ENCODE peak calls at places on chromosomes 3 and 15, in five cellular contexts. One of them, this sample, is unnamed.

GRCh38 chr15:57527382-57528091 is 64.2 kb upstream of the MYZAP start:
- DNase-seq in SK-N-SH: peak; percentile 51
- DNase-seq in endothelial cell of umbilical vein: peak; percentile 86
- DNase-seq in GM23338: peak; percentile 89
- DNase-seq in HepG2: peak; percentile 76
- DNase-seq in this sample: peak; percentile 86

GRCh38 chr15:32029409-32029861 is 880 bp upstream of the CHRNA7 start:
- DNase-seq in GM23338: peak; percentile 75
- DNase-seq in endothelial cell of umbilical vein: peak; percentile 10
- DNase-seq in SK-N-SH: peak; percentile 80
- DNase-seq in HepG2: no peak
- DNase-seq in this sample: no peak

GRCh38 chr15:40307421-40308165 is at the start of gene PLCB2:
- DNase-seq in SK-N-SH: no peak
- DNase-seq in HepG2: peak; percentile 14
- DNase-seq in endothelial cell of umbilical vein: no peak
- DNase-seq in GM23338: peak; percentile 68
- DNase-seq in this sample: peak; percentile 18

GRCh38 chr3:23170306-23170705 is 32.8 kb upstream of the UBE2E2 start:
- DNase-seq in GM23338: no peak
- DNase-seq in SK-N-SH: no peak
- DNase-seq in HepG2: no peak
- DNase-seq in endothelial cell of umbilical vein: no peak
- DNase-seq in this sample: no peak

GRCh38 chr3:141368062-141368924 is at the start of gene ZBTB38:
- DNase-seq in HepG2: peak; percentile 97
- DNase-seq in endothelial cell of umbilical vein: peak; percentile 91
- DNase-seq in GM23338: peak; percentile 87
- DNase-seq in SK-N-SH: peak; percentile 16
- DNase-seq in this sample: no peak

GRCh38 chr15:31377030-31377429 is 50.4 kb downstream of the KLF13 start:
- DNase-seq in HepG2: no peak
- DNase-seq in endothelial cell of umbilical vein: no peak
- DNase-seq in GM23338: peak; percentile 51
- DNase-seq in SK-N-SH: no peak
- DNase-seq in this sample: no peak

GRCh38 chr3:119808244-119808643 is 26.3 kb downstream of the NR1I2 start:
- DNase-seq in SK-N-SH: no peak
- DNase-seq in endothelial cell of umbilical vein: no peak
- DNase-seq in HepG2: no peak
- DNase-seq in GM23338: no peak
- DNase-seq in this sample: no peak

GRCh38 chr3:104206925-104207324 is 1159.8 kb upstream of the ALCAM start:
- DNase-seq in endothelial cell of umbilical vein: no peak
- DNase-seq in HepG2: peak; percentile 38
- DNase-seq in SK-N-SH: no peak
- DNase-seq in GM23338: no peak
- DNase-seq in this sample: no peak

GRCh38 chr3:111885578-111885977 is 26.5 kb downstream of the PHLDB2 start:
- DNase-seq in SK-N-SH: no peak
- DNase-seq in endothelial cell of umbilical vein: no peak
- DNase-seq in GM23338: no peak
- DNase-seq in HepG2: no peak
- DNase-seq in this sample: no peak

GRCh38 chr15:39194431-39194830 is 386.4 kb upstream of the THBS1 start:
- DNase-seq in HepG2: no peak
- DNase-seq in SK-N-SH: no peak
- DNase-seq in GM23338: no peak
- DNase-seq in endothelial cell of umbilical vein: peak; percentile 83
- DNase-seq in this sample: no peak

GRCh38 chr3:115469649-115470048 is 153.7 kb upstream of the GAP43 start:
- DNase-seq in GM23338: no peak
- DNase-seq in HepG2: no peak
- DNase-seq in SK-N-SH: no peak
- DNase-seq in endothelial cell of umbilical vein: peak; percentile 32
- DNase-seq in this sample: no peak

DNA sequence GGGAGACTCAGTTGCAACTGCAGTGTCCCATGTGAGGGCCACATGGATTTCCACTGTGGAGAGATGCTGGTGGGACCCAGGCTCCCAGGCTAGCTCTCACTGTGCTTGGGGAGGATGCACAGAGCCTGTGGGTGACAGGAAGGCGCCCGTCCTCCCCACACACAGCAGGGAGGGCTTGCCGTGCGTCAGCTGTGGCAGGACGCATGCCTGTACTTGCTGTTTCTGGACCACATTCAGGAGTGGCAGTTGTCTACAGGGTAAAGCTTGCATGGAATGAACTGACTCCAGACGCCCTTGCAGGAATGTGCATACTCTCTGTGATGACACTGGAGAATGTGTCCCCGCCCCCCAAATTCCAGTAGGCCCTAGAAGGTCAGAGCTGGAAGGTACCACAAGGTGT is 63.8 kb upstream of the SNRPA1 start:
- DNase-seq in GM23338: peak; percentile 37
- DNase-seq in SK-N-SH: no peak
- DNase-seq in HepG2: peak; percentile 8
- DNase-seq in endothelial cell of umbilical vein: no peak
- DNase-seq in this sample: no peak
- H3K27ac ChIP-seq in GM23338: no peak overlapping the region
- H3K27ac ChIP-seq in SK-N-SH: no peak overlapping the region
- H3K27ac ChIP-seq in HepG2: no peak overlapping the region
- H3K27ac ChIP-seq in endothelial cell of umbilical vein: no peak overlapping the region
- H3K27ac ChIP-seq in this sample: no peak overlapping the region

DNA sequence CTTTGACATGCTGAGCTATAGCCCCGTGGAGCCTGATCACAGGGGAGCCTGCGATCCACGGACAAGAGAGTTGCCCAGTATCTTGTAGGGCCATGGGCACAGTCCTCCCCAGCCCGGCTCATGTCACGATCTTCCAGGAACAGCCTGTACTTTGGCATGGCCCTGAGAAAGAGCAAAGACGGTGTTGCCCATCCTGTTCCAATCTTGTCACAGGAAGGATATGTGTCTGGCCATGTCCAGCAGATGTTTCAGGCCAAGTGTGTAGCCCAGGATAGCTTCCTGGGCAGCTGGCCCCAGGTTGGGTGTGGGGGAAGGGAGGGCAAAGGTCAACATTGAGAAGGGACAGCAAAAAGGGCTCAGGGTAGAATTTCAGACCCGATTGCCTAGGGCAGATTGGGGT is 17.0 kb upstream of the RPL29 start:
- DNase-seq in SK-N-SH: no peak
- DNase-seq in HepG2: no peak
- DNase-seq in GM23338: no peak
- DNase-seq in endothelial cell of umbilical vein: no peak
- DNase-seq in this sample: no peak
- H2AFZ ChIP-seq in SK-N-SH: no peak overlapping the region
- H2AFZ ChIP-seq in HepG2: no peak overlapping the region
- H2AFZ ChIP-seq in GM23338: no peak overlapping the region
- H2AFZ ChIP-seq in endothelial cell of umbilical vein: peak overlapping the region; percentile 14
- H2AFZ ChIP-seq in this sample: no peak overlapping the region

GRCh38 chr15:60396964-60397771 is 618 bp downstream of the ANXA2 start:
- DNase-seq in SK-N-SH: peak; percentile 70
- DNase-seq in HepG2: no peak
- DNase-seq in GM23338: peak; percentile 84
- DNase-seq in endothelial cell of umbilical vein: no peak
- DNase-seq in this sample: peak; percentile 48

GRCh38 chr15:60396560-60396963 is 1.2 kb downstream of the ANXA2 start:
- DNase-seq in SK-N-SH: no peak
- DNase-seq in HepG2: no peak
- DNase-seq in GM23338: no peak
- DNase-seq in endothelial cell of umbilical vein: no peak
- DNase-seq in this sample: no peak

GRCh38 chr15:60396100-60396499 is 1.7 kb downstream of the ANXA2 start:
- DNase-seq in HepG2: no peak
- DNase-seq in endothelial cell of umbilical vein: no peak
- DNase-seq in GM23338: peak; percentile 81
- DNase-seq in SK-N-SH: no peak
- DNase-seq in this sample: no peak

GRCh38 chr15:60399246-60399915 is 1.6 kb upstream of the ANXA2 start:
- DNase-seq in SK-N-SH: no peak
- DNase-seq in GM23338: peak; percentile 45
- DNase-seq in HepG2: no peak
- DNase-seq in endothelial cell of umbilical vein: no peak
- DNase-seq in this sample: no peak

GRCh38 chr15:60397772-60398445 is at the start of gene ANXA2:
- DNase-seq in GM23338: peak; percentile 79
- DNase-seq in SK-N-SH: peak; percentile 85
- DNase-seq in HepG2: no peak
- DNase-seq in endothelial cell of umbilical vein: peak; percentile 80
- DNase-seq in this sample: peak; percentile 57
- H3K27ac ChIP-seq in GM23338: peak within 1 kb of the TSS; percentile 88
- H3K27ac ChIP-seq in SK-N-SH: peak within 1 kb of the TSS; percentile 76
- H3K27ac ChIP-seq in HepG2: peak within 1 kb of the TSS; percentile 39
- H3K27ac ChIP-seq in endothelial cell of umbilical vein: peak within 1 kb of the TSS; percentile 97
- H3K27ac ChIP-seq in this sample: no peak within 1 kb of the TSS

DNA sequence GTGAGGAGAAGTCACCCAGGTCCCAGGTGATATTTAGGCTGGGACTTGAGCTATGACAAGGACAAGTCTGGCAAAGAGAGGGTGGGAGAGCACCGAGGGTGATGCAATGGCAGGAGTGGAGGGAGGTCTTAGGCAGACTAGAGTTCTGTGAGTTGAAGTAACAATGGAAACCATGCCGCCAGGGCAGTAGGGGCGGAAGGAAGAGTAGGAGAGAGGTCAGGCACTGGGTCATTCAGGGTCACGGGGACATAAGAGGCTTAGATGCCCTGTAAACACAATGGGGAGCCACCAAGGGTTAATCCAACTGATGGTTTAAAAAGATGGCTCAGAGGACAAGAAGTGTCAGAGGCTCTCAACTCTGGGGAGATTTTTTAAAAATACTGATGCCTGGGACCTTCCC is 199.7 kb upstream of the LRTM1 start:
- DNase-seq in GM23338: no peak
- DNase-seq in SK-N-SH: no peak
- DNase-seq in endothelial cell of umbilical vein: no peak
- DNase-seq in HepG2: no peak
- DNase-seq in this sample: no peak
- H2AFZ ChIP-seq in GM23338: peak overlapping the region; percentile 72
- H2AFZ ChIP-seq in SK-N-SH: no peak overlapping the region
- H2AFZ ChIP-seq in endothelial cell of umbilical vein: no peak overlapping the region
- H2AFZ ChIP-seq in HepG2: no peak overlapping the region
- H2AFZ ChIP-seq in this sample: no peak overlapping the region

GRCh38 chr3:52829906-52830463 is 487 bp downstream of the ITIH4 start:
- DNase-seq in GM23338: no peak
- DNase-seq in HepG2: no peak
- DNase-seq in endothelial cell of umbilical vein: no peak
- DNase-seq in SK-N-SH: no peak
- DNase-seq in this sample: no peak

GRCh38 chr3:52833202-52833601 is 1.6 kb downstream of the MUSTN1 start:
- DNase-seq in GM23338: no peak
- DNase-seq in endothelial cell of umbilical vein: no peak
- DNase-seq in HepG2: no peak
- DNase-seq in SK-N-SH: no peak
- DNase-seq in this sample: no peak

GRCh38 chr3:52830535-52831258 is at the start of gene ITIH4:
- DNase-seq in SK-N-SH: no peak
- DNase-seq in endothelial cell of umbilical vein: no peak
- DNase-seq in HepG2: no peak
- DNase-seq in GM23338: peak; percentile 21
- DNase-seq in this sample: no peak

GRCh38 chr3:52829482-52829881 is 990 bp downstream of the ITIH4 start:
- DNase-seq in HepG2: no peak
- DNase-seq in SK-N-SH: no peak
- DNase-seq in GM23338: no peak
- DNase-seq in endothelial cell of umbilical vein: no peak
- DNase-seq in this sample: no peak

DNA sequence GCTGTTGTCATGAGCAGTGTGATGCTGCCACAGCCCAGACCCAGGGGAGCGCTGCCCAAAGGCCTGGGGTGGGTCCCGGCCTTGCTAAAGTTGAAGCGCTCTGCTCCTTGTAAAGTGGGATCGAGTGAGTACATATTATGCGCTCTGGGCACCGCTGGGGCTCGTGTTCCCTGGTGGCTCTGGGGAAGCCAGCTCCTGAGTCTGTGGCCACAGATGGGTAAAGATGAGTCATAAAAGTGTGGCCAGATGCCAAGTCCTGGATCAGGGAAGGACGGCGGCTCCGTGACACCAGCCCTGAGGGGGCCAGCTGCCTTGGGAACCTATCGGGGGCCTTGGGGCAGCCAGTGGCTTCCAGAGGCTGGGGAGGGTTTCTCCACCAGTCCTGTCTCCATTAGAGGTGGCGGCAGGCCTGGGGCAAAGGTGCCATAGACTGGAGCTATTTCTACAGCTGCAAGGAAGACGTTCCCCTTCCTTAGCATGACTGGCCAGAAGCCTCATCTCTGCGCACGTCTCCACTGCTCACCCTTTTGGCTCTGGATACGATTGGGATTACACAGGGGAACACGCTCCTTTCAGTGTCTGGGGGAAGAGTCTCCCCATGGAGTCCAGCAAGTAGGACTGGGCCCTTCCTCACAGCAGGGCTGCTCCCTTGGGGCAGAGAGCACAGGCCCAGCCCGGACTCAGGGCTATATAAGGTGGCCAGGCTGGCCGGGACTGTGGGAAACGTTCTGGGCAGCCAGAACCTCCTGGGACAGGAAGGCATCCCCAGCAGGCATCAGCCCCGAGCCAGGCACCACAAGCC is 1.2 kb upstream of the ITIH4 start:
- DNase-seq in SK-N-SH: peak; percentile 79
- DNase-seq in GM23338: no peak
- DNase-seq in HepG2: peak; percentile 64
- DNase-seq in endothelial cell of umbilical vein: peak; percentile 72
- DNase-seq in this sample: no peak
- H3K27ac ChIP-seq in SK-N-SH: no peak overlapping the region
- H3K27ac ChIP-seq in GM23338: no peak overlapping the region
- H3K27ac ChIP-seq in HepG2: no peak overlapping the region
- H3K27ac ChIP-seq in endothelial cell of umbilical vein: no peak overlapping the region
- H3K27ac ChIP-seq in this sample: no peak overlapping the region

DNA sequence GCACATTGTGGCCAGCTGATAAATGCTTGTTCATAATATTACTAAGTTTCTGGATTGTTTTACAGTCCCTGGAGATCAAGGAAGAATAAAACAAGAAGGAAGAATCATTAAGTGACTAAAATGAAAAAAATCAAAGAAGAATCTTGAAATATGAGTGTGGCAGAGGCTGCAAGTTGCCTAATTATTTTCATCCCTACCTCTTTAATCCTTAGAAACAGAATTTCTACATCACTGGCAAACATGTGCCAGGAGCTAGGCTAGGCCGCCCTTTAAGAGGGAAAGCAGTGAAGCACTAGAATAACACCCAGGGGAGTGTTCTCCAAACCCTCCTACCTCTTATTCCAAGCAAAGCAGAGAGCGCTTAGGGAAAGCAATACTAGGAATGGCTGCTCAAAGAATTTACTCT is 98.9 kb downstream of the MAGI1 start:
- DNase-seq in endothelial cell of umbilical vein: no peak
- DNase-seq in GM23338: no peak
- DNase-seq in SK-N-SH: no peak
- DNase-seq in HepG2: no peak
- DNase-seq in this sample: no peak
- H2AFZ ChIP-seq in endothelial cell of umbilical vein: no peak overlapping the region
- H2AFZ ChIP-seq in GM23338: no peak overlapping the region
- H2AFZ ChIP-seq in SK-N-SH: no peak overlapping the region
- H2AFZ ChIP-seq in HepG2: no peak overlapping the region
- H2AFZ ChIP-seq in this sample: no peak overlapping the region

DNA sequence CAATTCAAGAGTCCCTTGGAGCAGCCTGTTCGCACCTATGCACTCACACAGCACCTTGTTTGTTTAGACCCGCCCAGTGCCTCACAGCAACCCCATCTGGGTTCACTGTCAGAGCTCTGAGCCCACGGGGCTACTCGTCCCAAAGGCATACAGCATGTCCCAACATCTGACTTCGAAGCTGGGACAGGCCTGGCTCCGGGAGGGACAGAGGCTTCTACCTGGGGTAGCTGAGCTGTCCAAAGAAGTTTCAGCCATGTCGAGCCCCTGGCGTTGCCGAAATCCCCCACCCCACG is 28.6 kb upstream of the CYP11A1 start:
- DNase-seq in SK-N-SH: no peak
- DNase-seq in HepG2: no peak
- DNase-seq in endothelial cell of umbilical vein: no peak
- DNase-seq in GM23338: no peak
- DNase-seq in this sample: no peak
- H3K27ac ChIP-seq in SK-N-SH: no peak overlapping the region
- H3K27ac ChIP-seq in HepG2: no peak overlapping the region
- H3K27ac ChIP-seq in endothelial cell of umbilical vein: no peak overlapping the region
- H3K27ac ChIP-seq in GM23338: no peak overlapping the region
- H3K27ac ChIP-seq in this sample: no peak overlapping the region